ENCODE peak calls at places on chromosome 14, in ten cellular contexts. B, K, Q, A, R, G, H, V, Y and M are unnamed samples.

GRCh38 chr14:95156765-95157194 is 549 bp downstream of the DICER1 start:
- DNase-seq in B (no peak), K (peak), Q (no peak), A (peak), R (no peak), G (no peak), H (peak), V (peak), Y (no peak), M (no peak)

GRCh38 chr14:104116544-104117340 is 21.6 kb upstream of the KIF26A start:
- DNase-seq in B (no peak), K (peak), Q (no peak), A (peak), R (no peak), G (no peak), H (no peak), V (no peak), Y (no peak), M (no peak)

GRCh38 chr14:100413699-100414098 is 90.6 kb downstream of the SLC25A47 start:
- DNase-seq in B (no peak), K (no peak), Q (no peak), A (no peak), R (no peak), G (no peak), H (no peak), V (no peak), Y (no peak), M (no peak)

GRCh38 chr14:32724864-32725550 is 213.7 kb upstream of the NPAS3 start:
- DNase-seq in B (peak), K (no peak), Q (peak), A (no peak), R (peak), G (no peak), H (no peak), V (peak), Y (no peak), M (no peak)

GRCh38 chr14:99123208-99123870 is 148.7 kb downstream of the BCL11B start:
- DNase-seq in B (no peak), K (no peak), Q (no peak), A (peak), R (no peak), G (no peak), H (no peak), V (no peak), Y (no peak), M (no peak)

GRCh38 chr14:67360469-67361206 is 510 bp downstream of the EIF2S1 start:
- DNase-seq in B (no peak), K (no peak), Q (no peak), A (no peak), R (no peak), G (no peak), H (no peak), V (peak), Y (no peak), M (no peak)

GRCh38 chr14:87615822-87616679 is 376.9 kb downstream of the GALC start:
- DNase-seq in B (peak), K (no peak), Q (no peak), A (peak), R (no peak), G (no peak), H (no peak), V (no peak), Y (peak), M (no peak)

GRCh38 chr14:61489932-61490331 is 168.6 kb downstream of the PRKCH start:
- DNase-seq in B (no peak), K (no peak), Q (no peak), A (no peak), R (no peak), G (no peak), H (no peak), V (no peak), Y (no peak), M (no peak)

GRCh38 chr14:53360821-53361220 is 207.7 kb upstream of the DDHD1 start:
- DNase-seq in B (no peak), K (no peak), Q (no peak), A (no peak), R (no peak), G (no peak), H (no peak), V (no peak), Y (no peak), M (no peak)

GRCh38 chr14:99729991-99730875 is 46.1 kb downstream of the CYP46A1 start:
- DNase-seq in B (no peak), K (peak), Q (peak), A (peak), R (no peak), G (peak), H (peak), V (no peak), Y (peak), M (peak)

GRCh38 chr14:98167702-98168101 is 1104.3 kb downstream of the BCL11B start:
- DNase-seq in B (no peak), K (no peak), Q (no peak), A (no peak), R (no peak), G (no peak), H (no peak), V (no peak), Y (no peak), M (peak)

GRCh38 chr14:96108911-96109310 is 69.7 kb downstream of the C14orf132 start:
- DNase-seq in B (no peak), K (no peak), Q (no peak), A (no peak), R (no peak), G (no peak), H (no peak), V (no peak), Y (no peak), M (no peak)

GRCh38 chr14:64196026-64196425 is 98.1 kb downstream of the ESR2 start:
- DNase-seq in B (no peak), K (no peak), Q (no peak), A (no peak), R (no peak), G (no peak), H (no peak), V (no peak), Y (no peak), M (no peak)

GRCh38 chr14:31549817-31550216 is 11.4 kb upstream of the NUBPL start:
- DNase-seq in B (no peak), K (no peak), Q (no peak), A (no peak), R (no peak), G (no peak), H (no peak), V (no peak), Y (no peak), M (no peak)

GRCh38 chr14:68521557-68521901 is 271.3 kb downstream of the ZFP36L1 start:
- DNase-seq in B (no peak), K (no peak), Q (no peak), A (no peak), R (no peak), G (no peak), H (no peak), V (no peak), Y (no peak), M (no peak)

GRCh38 chr14:66284346-66284745 is 201.8 kb upstream of the CCDC196 start:
- DNase-seq in B (no peak), K (no peak), Q (no peak), A (no peak), R (peak), G (no peak), H (no peak), V (peak), Y (no peak), M (no peak)

GRCh38 chr14:101575581-101575980 is 14.3 kb downstream of the DIO3 start:
- DNase-seq in B (no peak), K (no peak), Q (no peak), A (no peak), R (no peak), G (no peak), H (no peak), V (no peak), Y (no peak), M (no peak)

GRCh38 chr14:93039649-93040315 is 75.9 kb downstream of the ITPK1 start:
- DNase-seq in B (peak), K (no peak), Q (no peak), A (no peak), R (no peak), G (no peak), H (no peak), V (no peak), Y (no peak), M (no peak)

GRCh38 chr14:68451676-68452387 is 341.0 kb downstream of the ZFP36L1 start:
- DNase-seq in B (no peak), K (no peak), Q (no peak), A (no peak), R (no peak), G (no peak), H (no peak), V (no peak), Y (no peak), M (no peak)